ENCODE peak calls at places on chromosomes 12 and 14, in seven cellular contexts. One of them, this sample, is unnamed.

GRCh38 chr14:61456720-61457119 is 135.3 kb downstream of the PRKCH start:
- DNase-seq in SK-N-SH: peak; percentile 60
- DNase-seq in prostate gland: peak; percentile 88
- DNase-seq in A673: peak; percentile 88
- DNase-seq in colonic mucosa: peak; percentile 90
- DNase-seq in A549: peak; percentile 76
- DNase-seq in CD8-positive, alpha-beta T cell: peak; percentile 80
- DNase-seq in this sample: peak; percentile 69

GRCh38 chr12:133105620-133106019 is 24.5 kb downstream of the ZNF891 start:
- DNase-seq in A673: no peak
- DNase-seq in A549: peak; percentile 34
- DNase-seq in prostate gland: no peak
- DNase-seq in SK-N-SH: no peak
- DNase-seq in colonic mucosa: no peak
- DNase-seq in CD8-positive, alpha-beta T cell: no peak
- DNase-seq in this sample: no peak

GRCh38 chr12:24728366-24728765 is 220.5 kb downstream of the BCAT1 start:
- DNase-seq in prostate gland: no peak
- DNase-seq in colonic mucosa: no peak
- DNase-seq in A673: peak; percentile 63
- DNase-seq in A549: peak; percentile 14
- DNase-seq in CD8-positive, alpha-beta T cell: no peak
- DNase-seq in SK-N-SH: peak; percentile 30
- DNase-seq in this sample: peak; percentile 26

GRCh38 chr14:61403411-61403810 is 82.0 kb downstream of the PRKCH start:
- DNase-seq in colonic mucosa: no peak
- DNase-seq in CD8-positive, alpha-beta T cell: no peak
- DNase-seq in prostate gland: no peak
- DNase-seq in A673: no peak
- DNase-seq in SK-N-SH: no peak
- DNase-seq in A549: no peak
- DNase-seq in this sample: no peak

GRCh38 chr14:32300146-32300545 is 29.0 kb upstream of the AKAP6 start:
- DNase-seq in CD8-positive, alpha-beta T cell: no peak
- DNase-seq in colonic mucosa: no peak
- DNase-seq in SK-N-SH: no peak
- DNase-seq in prostate gland: no peak
- DNase-seq in A549: no peak
- DNase-seq in A673: no peak
- DNase-seq in this sample: no peak

GRCh38 chr14:90373887-90374286 is 22.9 kb upstream of the CALM1 start:
- DNase-seq in colonic mucosa: peak; percentile 39
- DNase-seq in CD8-positive, alpha-beta T cell: no peak
- DNase-seq in SK-N-SH: peak; percentile 19
- DNase-seq in prostate gland: no peak
- DNase-seq in A673: peak; percentile 59
- DNase-seq in A549: no peak
- DNase-seq in this sample: no peak

GRCh38 chr12:122738561-122738960 is 7.9 kb upstream of the HCAR1 start:
- DNase-seq in CD8-positive, alpha-beta T cell: no peak
- DNase-seq in A673: no peak
- DNase-seq in colonic mucosa: no peak
- DNase-seq in prostate gland: no peak
- DNase-seq in SK-N-SH: no peak
- DNase-seq in A549: no peak
- DNase-seq in this sample: no peak

GRCh38 chr14:93954900-93955891 is 21.2 kb downstream of the ASB2 start:
- DNase-seq in A549: no peak
- DNase-seq in SK-N-SH: peak; percentile 37
- DNase-seq in CD8-positive, alpha-beta T cell: peak; percentile 38
- DNase-seq in prostate gland: no peak
- DNase-seq in A673: no peak
- DNase-seq in colonic mucosa: no peak
- DNase-seq in this sample: no peak

GRCh38 chr14:85233756-85234545 is 296.0 kb upstream of the FLRT2 start:
- DNase-seq in A549: peak; percentile 72
- DNase-seq in prostate gland: no peak
- DNase-seq in colonic mucosa: no peak
- DNase-seq in CD8-positive, alpha-beta T cell: no peak
- DNase-seq in A673: no peak
- DNase-seq in SK-N-SH: no peak
- DNase-seq in this sample: peak; percentile 81

GRCh38 chr12:132305560-132305966 is 23.8 kb downstream of the GALNT9 start:
- DNase-seq in SK-N-SH: no peak
- DNase-seq in CD8-positive, alpha-beta T cell: no peak
- DNase-seq in A673: no peak
- DNase-seq in colonic mucosa: no peak
- DNase-seq in A549: no peak
- DNase-seq in prostate gland: no peak
- DNase-seq in this sample: no peak

GRCh38 chr14:58129208-58129607 is 22.8 kb downstream of the ARMH4 start:
- DNase-seq in A549: no peak
- DNase-seq in SK-N-SH: no peak
- DNase-seq in A673: peak; percentile 29
- DNase-seq in prostate gland: no peak
- DNase-seq in CD8-positive, alpha-beta T cell: no peak
- DNase-seq in colonic mucosa: no peak
- DNase-seq in this sample: no peak
- TF ChIP-seq CTCF in A549: peak; percentile 13
- TF ChIP-seq CTCF in SK-N-SH: peak; percentile 43
- TF ChIP-seq CTCF in A673: peak; percentile 52
- TF ChIP-seq CTCF in prostate gland: no peak
- TF ChIP-seq CTCF in CD8-positive, alpha-beta T cell: no peak
- TF ChIP-seq CTCF in colonic mucosa: no peak
- TF ChIP-seq CTCF in this sample: no peak

GRCh38 chr12:109459247-109459646 is 17.9 kb downstream of the KCTD10 start:
- DNase-seq in colonic mucosa: no peak
- DNase-seq in A549: no peak
- DNase-seq in CD8-positive, alpha-beta T cell: no peak
- DNase-seq in prostate gland: no peak
- DNase-seq in A673: no peak
- DNase-seq in SK-N-SH: no peak
- DNase-seq in this sample: no peak
- H3K27ac ChIP-seq in colonic mucosa: peak overlapping the region; percentile 64
- H3K27ac ChIP-seq in A549: no peak overlapping the region
- H3K27ac ChIP-seq in CD8-positive, alpha-beta T cell: no peak overlapping the region
- H3K27ac ChIP-seq in prostate gland: peak overlapping the region; percentile 94
- H3K27ac ChIP-seq in A673: no peak overlapping the region
- H3K27ac ChIP-seq in SK-N-SH: peak overlapping the region; percentile 42
- H3K27ac ChIP-seq in this sample: no peak overlapping the region

DNA sequence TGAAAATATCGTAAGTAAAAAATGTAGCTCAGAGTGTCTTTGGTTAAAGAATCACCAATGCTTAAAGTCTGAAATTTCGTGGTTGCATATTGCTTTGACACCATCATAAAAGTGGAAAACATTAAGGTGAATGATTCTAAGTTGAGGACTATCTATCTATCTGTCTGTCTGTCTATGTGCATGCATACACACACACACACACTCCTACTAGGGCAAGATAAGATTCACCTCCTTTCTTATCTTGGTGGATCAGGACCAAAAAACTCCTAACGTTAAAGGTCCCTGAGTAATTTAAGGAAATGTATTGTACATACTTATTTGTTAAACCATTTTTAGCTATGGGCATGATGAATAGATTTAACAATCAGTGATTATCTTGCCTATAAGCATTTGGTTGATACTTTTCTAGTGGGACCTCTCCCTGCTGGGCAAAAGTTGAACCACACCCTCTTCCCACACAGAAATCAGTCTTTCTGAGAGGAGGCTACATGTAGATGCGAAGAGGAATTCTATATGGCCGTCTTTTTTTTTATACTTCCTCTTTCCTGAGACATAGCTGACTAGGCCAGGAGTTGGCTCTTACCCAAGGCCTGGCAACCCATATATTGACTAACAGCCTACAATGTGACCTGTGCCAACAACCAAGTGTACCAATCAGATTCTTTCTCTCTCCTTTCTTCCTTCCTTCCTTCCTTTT is 19.3 kb upstream of the LLPH start:
- DNase-seq in A549: no peak
- DNase-seq in SK-N-SH: no peak
- DNase-seq in A673: peak; percentile 43
- DNase-seq in prostate gland: no peak
- DNase-seq in colonic mucosa: peak; percentile 74
- DNase-seq in CD8-positive, alpha-beta T cell: no peak
- DNase-seq in this sample: no peak
- TF ChIP-seq CTCF in A549: no peak
- TF ChIP-seq CTCF in SK-N-SH: peak; percentile 24
- TF ChIP-seq CTCF in A673: peak; percentile 12
- TF ChIP-seq CTCF in prostate gland: no peak
- TF ChIP-seq CTCF in colonic mucosa: peak; percentile 36
- TF ChIP-seq CTCF in CD8-positive, alpha-beta T cell: no peak
- TF ChIP-seq CTCF in this sample: no peak

GRCh38 chr12:11862794-11863193 is 207.9 kb upstream of the BCL2L14 start:
- DNase-seq in A673: no peak
- DNase-seq in SK-N-SH: no peak
- DNase-seq in CD8-positive, alpha-beta T cell: no peak
- DNase-seq in colonic mucosa: no peak
- DNase-seq in A549: no peak
- DNase-seq in prostate gland: no peak
- DNase-seq in this sample: no peak

GRCh38 chr12:11861155-11861863 is 209.4 kb upstream of the BCL2L14 start:
- DNase-seq in A549: no peak
- DNase-seq in SK-N-SH: peak; percentile 36
- DNase-seq in A673: peak; percentile 62
- DNase-seq in prostate gland: no peak
- DNase-seq in colonic mucosa: no peak
- DNase-seq in CD8-positive, alpha-beta T cell: no peak
- DNase-seq in this sample: no peak

GRCh38 chr12:11861864-11862600 is 208.7 kb upstream of the BCL2L14 start:
- DNase-seq in A673: no peak
- DNase-seq in SK-N-SH: no peak
- DNase-seq in A549: no peak
- DNase-seq in colonic mucosa: no peak
- DNase-seq in prostate gland: no peak
- DNase-seq in CD8-positive, alpha-beta T cell: no peak
- DNase-seq in this sample: no peak

GRCh38 chr12:11863988-11864387 is 206.8 kb upstream of the BCL2L14 start:
- DNase-seq in prostate gland: no peak
- DNase-seq in CD8-positive, alpha-beta T cell: no peak
- DNase-seq in A673: no peak
- DNase-seq in colonic mucosa: no peak
- DNase-seq in SK-N-SH: peak; percentile 49
- DNase-seq in A549: no peak
- DNase-seq in this sample: no peak

GRCh38 chr12:11863478-11863906 is 207.2 kb upstream of the BCL2L14 start:
- DNase-seq in prostate gland: no peak
- DNase-seq in A549: no peak
- DNase-seq in colonic mucosa: no peak
- DNase-seq in A673: no peak
- DNase-seq in CD8-positive, alpha-beta T cell: no peak
- DNase-seq in SK-N-SH: peak; percentile 54
- DNase-seq in this sample: no peak
- H3K27ac ChIP-seq in prostate gland: peak overlapping the region; percentile 56
- H3K27ac ChIP-seq in A549: no peak overlapping the region
- H3K27ac ChIP-seq in colonic mucosa: peak overlapping the region; percentile 41
- H3K27ac ChIP-seq in A673: peak overlapping the region; percentile 85
- H3K27ac ChIP-seq in CD8-positive, alpha-beta T cell: no peak overlapping the region
- H3K27ac ChIP-seq in SK-N-SH: peak overlapping the region; percentile 73
- H3K27ac ChIP-seq in this sample: no peak overlapping the region

DNA sequence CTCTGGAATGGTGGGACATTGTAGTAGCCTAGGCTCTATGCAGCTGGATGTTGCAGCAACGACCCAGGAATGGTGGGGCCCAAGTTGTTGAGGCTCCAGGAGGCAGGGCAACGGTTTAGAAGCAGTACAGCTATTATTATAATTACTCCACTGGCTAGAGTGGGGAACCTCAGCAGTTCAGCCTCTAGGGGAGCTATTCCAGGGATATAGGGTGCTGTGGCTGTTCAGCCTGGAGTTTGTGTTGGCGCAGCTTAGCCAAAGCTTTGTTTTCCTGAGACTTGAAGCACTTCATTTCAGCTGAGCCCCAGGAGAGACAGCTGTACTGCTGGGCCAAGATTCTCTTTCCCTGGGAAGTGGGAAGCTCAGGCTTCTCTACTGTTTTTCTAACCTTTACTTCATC is 1023.0 kb upstream of the ATXN7L3B start:
- DNase-seq in prostate gland: no peak
- DNase-seq in CD8-positive, alpha-beta T cell: no peak
- DNase-seq in SK-N-SH: peak; percentile 5
- DNase-seq in colonic mucosa: no peak
- DNase-seq in A549: peak; percentile 6
- DNase-seq in A673: peak; percentile 7
- DNase-seq in this sample: no peak
- TF ChIP-seq CTCF in prostate gland: no peak
- TF ChIP-seq CTCF in CD8-positive, alpha-beta T cell: no peak
- TF ChIP-seq CTCF in SK-N-SH: no peak
- TF ChIP-seq CTCF in colonic mucosa: no peak
- TF ChIP-seq CTCF in A549: no peak
- TF ChIP-seq CTCF in A673: no peak
- TF ChIP-seq CTCF in this sample: no peak

GRCh38 chr12:78099806-78100205 is 269.1 kb downstream of the NAV3 start:
- DNase-seq in SK-N-SH: no peak
- DNase-seq in CD8-positive, alpha-beta T cell: no peak
- DNase-seq in A549: no peak
- DNase-seq in A673: no peak
- DNase-seq in prostate gland: no peak
- DNase-seq in colonic mucosa: no peak
- DNase-seq in this sample: no peak
- H3K27ac ChIP-seq in SK-N-SH: no peak overlapping the region
- H3K27ac ChIP-seq in CD8-positive, alpha-beta T cell: no peak overlapping the region
- H3K27ac ChIP-seq in A549: no peak overlapping the region
- H3K27ac ChIP-seq in A673: no peak overlapping the region
- H3K27ac ChIP-seq in prostate gland: no peak overlapping the region
- H3K27ac ChIP-seq in colonic mucosa: no peak overlapping the region
- H3K27ac ChIP-seq in this sample: no peak overlapping the region

GRCh38 chr12:6753772-6754356 is 923 bp upstream of the MLF2 start:
- DNase-seq in SK-N-SH: no peak
- DNase-seq in A673: no peak
- DNase-seq in colonic mucosa: peak; percentile 33
- DNase-seq in A549: no peak
- DNase-seq in prostate gland: no peak
- DNase-seq in CD8-positive, alpha-beta T cell: no peak
- DNase-seq in this sample: no peak
- TF ChIP-seq CTCF in SK-N-SH: peak; percentile 97
- TF ChIP-seq CTCF in A673: no peak
- TF ChIP-seq CTCF in colonic mucosa: no peak
- TF ChIP-seq CTCF in A549: peak; percentile 97
- TF ChIP-seq CTCF in prostate gland: no peak
- TF ChIP-seq CTCF in CD8-positive, alpha-beta T cell: no peak
- TF ChIP-seq CTCF in this sample: peak; percentile 40

This sample was measured in RWPE1.